ENCODE peak calls at places on chromosomes 12 and 14, in nine cellular contexts. I is choroid plexus epithelial cell, M is AG09309, S is PC-3, E is body of pancreas, A is endothelial cell of umbilical vein, K is pancreas, R is left ventricle myocardium inferior, D is GM23338. Q is an unnamed sample.

GRCh38 chr12:122182887-122183587 is at the start of gene LRRC43:
- DNase-seq in I (peak), M (no peak), S (no peak), E (peak), A (peak), K (peak), R (no peak), D (peak), Q (peak)

GRCh38 chr12:51009038-51009437 is 17.1 kb downstream of the SLC11A2 start:
- DNase-seq in I (peak), M (no peak), S (no peak), E (peak), A (no peak), K (peak), R (peak), D (no peak), Q (no peak)

GRCh38 chr14:85508863-85509262 is 21.1 kb upstream of the FLRT2 start:
- DNase-seq in I (no peak), M (no peak), S (no peak), E (no peak), A (no peak), K (no peak), R (no peak), D (no peak), Q (peak)

GRCh38 chr12:4274396-4274959 is 916 bp downstream of the CCND2 start:
- DNase-seq in I (no peak), M (no peak), S (no peak), E (peak), A (no peak), K (peak), R (no peak), D (peak), Q (no peak)

GRCh38 chr12:95124106-95124505 is 50.7 kb upstream of the NR2C1 start:
- DNase-seq in I (no peak), M (no peak), S (no peak), E (no peak), A (no peak), K (no peak), R (no peak), D (no peak), Q (no peak)

GRCh38 chr12:21815306-21816062 is 41.0 kb upstream of the KCNJ8 start:
- DNase-seq in I (peak), M (no peak), S (no peak), E (no peak), A (no peak), K (no peak), R (no peak), D (no peak), Q (no peak)

GRCh38 chr12:109098671-109099070 is 1.3 kb downstream of the UNG start:
- DNase-seq in I (peak), M (no peak), S (no peak), E (no peak), A (no peak), K (no peak), R (no peak), D (no peak), Q (peak)

GRCh38 chr12:2395352-2395977 is 342.7 kb downstream of the CACNA1C start:
- DNase-seq in I (peak), M (no peak), S (peak), E (peak), A (peak), K (no peak), R (peak), D (peak), Q (no peak)

GRCh38 chr14:68857671-68858070 is 64.8 kb upstream of the ZFP36L1 start:
- DNase-seq in I (no peak), M (no peak), S (no peak), E (no peak), A (no peak), K (no peak), R (no peak), D (no peak), Q (no peak)

GRCh38 chr14:81315344-81315743 is 84.8 kb downstream of the STON2 start:
- DNase-seq in I (no peak), M (no peak), S (no peak), E (no peak), A (no peak), K (no peak), R (no peak), D (peak), Q (no peak)

GRCh38 chr14:75578099-75578785 is at the start of gene FLVCR2:
- DNase-seq in I (peak), M (no peak), S (peak), E (peak), A (peak), K (peak), R (peak), D (peak), Q (peak)

GRCh38 chr12:93090768-93091172 is 161.7 kb upstream of the EEA1 start:
- DNase-seq in I (peak), M (no peak), S (peak), E (no peak), A (peak), K (no peak), R (no peak), D (no peak), Q (peak)

GRCh38 chr14:63745858-63746425 is 18.1 kb upstream of the SGPP1 start:
- DNase-seq in I (no peak), M (no peak), S (no peak), E (no peak), A (no peak), K (peak), R (no peak), D (no peak), Q (no peak)

GRCh38 chr14:104138098-104138890 is at the start of gene KIF26A:
- DNase-seq in I (peak), M (no peak), S (peak), E (peak), A (peak), K (peak), R (peak), D (peak), Q (peak)

GRCh38 chr12:107474639-107475539 is 210.7 kb upstream of the PWP1 start:
- DNase-seq in I (peak), M (no peak), S (no peak), E (no peak), A (no peak), K (no peak), R (no peak), D (no peak), Q (peak)

GRCh38 chr12:102474438-102475064 is 5.8 kb downstream of the IGF1 start:
- DNase-seq in I (peak), M (no peak), S (no peak), E (no peak), A (no peak), K (no peak), R (no peak), D (no peak), Q (peak)

GRCh38 chr12:51864701-51865469 is 16.4 kb upstream of the FIGNL2 start:
- DNase-seq in I (no peak), M (no peak), S (no peak), E (no peak), A (no peak), K (no peak), R (no peak), D (peak), Q (no peak)

GRCh38 chr12:13362260-13362841 is 165.8 kb downstream of the EMP1 start:
- DNase-seq in I (peak), M (no peak), S (peak), E (peak), A (peak), K (peak), R (peak), D (peak), Q (peak)

GRCh38 chr14:69868363-69868963 is 10.8 kb upstream of the SMOC1 start:
- DNase-seq in I (no peak), M (no peak), S (no peak), E (no peak), A (no peak), K (no peak), R (no peak), D (no peak), Q (no peak)

GRCh38 chr14:77409131-77409533 is 14.2 kb downstream of the NOXRED1 start:
- DNase-seq in I (peak), M (no peak), S (peak), E (no peak), A (no peak), K (no peak), R (no peak), D (peak), Q (peak)
- TF ChIP-seq CTCF in I (peak), M (peak), S (peak), E (no peak), A (no peak), K (no peak), R (peak), D (peak), Q (peak)

DNA sequence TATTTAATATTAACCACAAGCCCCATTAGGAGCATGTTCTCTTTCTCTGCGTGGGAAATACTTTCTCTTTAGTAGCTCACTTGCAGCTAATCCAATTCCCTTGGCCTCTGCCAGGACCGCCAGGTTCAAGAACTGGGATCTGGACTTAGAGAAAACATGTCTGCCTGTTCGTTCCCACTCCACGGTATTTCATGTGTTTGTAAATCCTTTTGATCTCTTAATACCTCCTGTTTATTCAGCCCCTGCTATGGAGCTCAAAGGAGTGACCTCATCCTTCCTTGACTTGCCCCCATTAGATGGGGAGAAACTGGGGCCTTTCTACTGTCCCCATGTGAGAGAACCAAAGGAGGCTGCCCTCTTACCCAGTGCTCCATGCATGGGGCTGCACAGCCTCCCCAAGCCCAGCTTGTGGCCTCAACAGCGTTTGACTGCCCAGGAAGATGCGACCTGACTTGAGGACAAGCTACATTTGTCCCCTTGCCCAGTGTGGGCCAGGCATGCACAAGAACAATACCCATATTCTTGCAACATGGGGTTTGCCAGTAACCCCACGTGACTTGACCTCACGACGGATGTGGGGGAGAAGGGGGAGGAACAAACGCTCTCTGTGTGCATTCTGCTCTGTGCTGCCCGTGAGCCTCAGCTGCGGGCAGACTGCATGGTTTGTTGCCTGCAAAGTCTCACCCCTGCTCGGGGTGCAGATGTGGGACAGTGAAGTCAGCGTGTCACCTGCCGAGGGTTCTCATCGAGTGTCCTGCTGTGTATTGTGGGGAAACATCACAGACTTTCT is 30.3 kb downstream of the CD9 start:
- DNase-seq in I (peak), M (no peak), S (peak), E (peak), A (no peak), K (peak), R (peak), D (no peak), Q (peak)
- H3K4me3 ChIP-seq in I (no peak), M (no peak), S (peak), E (no peak), A (no peak), K (no peak), R (peak), D (no peak), Q (no peak)

GRCh38 chr12:115407723-115408122 is 723.7 kb upstream of the TBX3 start:
- DNase-seq in I (no peak), M (no peak), S (no peak), E (no peak), A (no peak), K (no peak), R (no peak), D (no peak), Q (peak)
- TF ChIP-seq CTCF in I (no peak), M (no peak), S (no peak), E (no peak), A (no peak), K (no peak), R (no peak), D (no peak), Q (no peak)

GRCh38 chr12:57549909-57550627 is at the start of gene KIF5A:
- DNase-seq in I (no peak), M (no peak), S (no peak), E (peak), A (no peak), K (no peak), R (no peak), D (peak), Q (no peak)
- H3K4me3 ChIP-seq in I (peak), M (peak), S (no peak), E (no peak), A (peak), K (peak), R (peak), D (peak), Q (peak)

GRCh38 chr14:52146504-52146903 is 77.6 kb upstream of the NID2 start:
- DNase-seq in I (peak), M (no peak), S (peak), E (no peak), A (no peak), K (no peak), R (no peak), D (no peak), Q (no peak)
- TF ChIP-seq CTCF in I (peak), M (peak), S (peak), E (no peak), A (no peak), K (no peak), R (no peak), D (peak), Q (no peak)

Q was measured in epithelial cell of esophagus.